ENCODE peak calls at places on chromosome 11, in nine cellular contexts. L, X, H, K, G, S, T, P and D are unnamed samples.

GRCh38 chr11:62928011-62928410 is 6.8 kb upstream of the CHRM1 start:
- DNase-seq in G (no peak), S (no peak), H (no peak), K (no peak), P (no peak), L (no peak), T (no peak), X (no peak), D (no peak)

GRCh38 chr11:85961930-85962363 is 106.8 kb downstream of the CCDC83 start:
- DNase-seq in K (no peak), H (no peak), X (no peak), S (no peak), L (no peak), T (no peak), P (no peak), G (peak; percentile 39), D (no peak)

GRCh38 chr11:8070417-8071101 is 10.5 kb upstream of the TUB start:
- DNase-seq in L (no peak), X (no peak), K (no peak), T (no peak), H (no peak), P (no peak), G (peak; percentile 75), S (no peak), D (peak; percentile 64)

GRCh38 chr11:57379732-57380131 is 1.2 kb downstream of the PRG3 start:
- DNase-seq in X (no peak), T (no peak), S (no peak), G (peak; percentile 43), L (no peak), K (no peak), H (no peak), P (no peak), D (no peak)

GRCh38 chr11:67489860-67490726 is 7.3 kb downstream of the AIP start:
- DNase-seq in K (no peak), S (no peak), X (no peak), G (no peak), T (no peak), H (no peak), P (no peak), L (peak; percentile 43), D (no peak)

GRCh38 chr11:36340909-36341308 is 44.8 kb downstream of the PRR5L start:
- DNase-seq in T (no peak), H (no peak), G (no peak), K (no peak), S (no peak), P (no peak), X (no peak), L (no peak), D (no peak)

GRCh38 chr11:128471138-128471661 is 116.2 kb downstream of the ETS1 start:
- DNase-seq in K (no peak), P (no peak), H (no peak), T (no peak), G (no peak), S (no peak), L (no peak), X (peak; percentile 68), D (peak; percentile 70)

GRCh38 chr11:114668109-114668508 is 10.2 kb upstream of the NXPE2 start:
- DNase-seq in K (no peak), S (no peak), H (no peak), G (no peak), P (no peak), X (no peak), L (no peak), T (no peak), D (no peak)

GRCh38 chr11:113664069-113664980 is 41.8 kb downstream of the TMPRSS5 start:
- DNase-seq in T (no peak), G (peak; percentile 30), X (no peak), S (no peak), P (no peak), H (no peak), L (no peak), K (no peak), D (no peak)

GRCh38 chr11:79070518-79070917 is 370.3 kb downstream of the TENM4 start:
- DNase-seq in P (no peak), K (no peak), H (no peak), X (no peak), L (no peak), T (no peak), S (no peak), G (no peak), D (no peak)

GRCh38 chr11:43923327-43924111 is 18.9 kb upstream of the C11orf96 start:
- DNase-seq in K (no peak), H (no peak), T (no peak), P (peak; percentile 62), S (peak; percentile 69), G (peak; percentile 57), L (peak; percentile 80), X (no peak), D (no peak)

GRCh38 chr11:116857316-116857715 is 19.9 kb upstream of the APOA1 start:
- DNase-seq in L (no peak), H (no peak), T (no peak), X (no peak), G (peak; percentile 65), K (no peak), S (no peak), P (no peak), D (no peak)

GRCh38 chr11:102522332-102523207 is 8.0 kb downstream of the MMP7 start:
- DNase-seq in H (no peak), X (no peak), T (no peak), K (no peak), G (no peak), P (no peak), L (no peak), S (no peak), D (no peak)

GRCh38 chr11:26244207-26244606 is 87.7 kb upstream of the ANO3 start:
- DNase-seq in P (no peak), K (no peak), T (no peak), X (no peak), L (no peak), S (no peak), G (peak; percentile 82), H (no peak), D (no peak)

GRCh38 chr11:23278121-23278520 is 417.8 kb upstream of the CCDC179 start:
- DNase-seq in S (no peak), K (no peak), L (no peak), X (no peak), G (peak; percentile 1), T (no peak), H (no peak), P (no peak), D (no peak)